ENCODE peak calls at places on chromosomes 12 and 14, in five cellular contexts. One of them, this sample, is unnamed. For H3K27me3, the result is how much of the 10 kb centered on the place peaks cover.

GRCh38 chr14:62947291-62947690 is 98.0 kb downstream of the KCNH5 start:
- DNase-seq in neuronal stem cell: no peak
- DNase-seq in sigmoid colon: no peak
- DNase-seq in heart left ventricle: no peak
- DNase-seq in right cardiac atrium: no peak
- DNase-seq in this sample: no peak

GRCh38 chr14:51006781-51007211 is 62.5 kb upstream of the PYGL start:
- DNase-seq in neuronal stem cell: peak
- DNase-seq in sigmoid colon: peak
- DNase-seq in heart left ventricle: no peak
- DNase-seq in right cardiac atrium: no peak
- DNase-seq in this sample: no peak

GRCh38 chr14:38098074-38098846 is 109.4 kb upstream of the SSTR1 start:
- DNase-seq in neuronal stem cell: no peak
- DNase-seq in sigmoid colon: no peak
- DNase-seq in heart left ventricle: no peak
- DNase-seq in right cardiac atrium: no peak
- DNase-seq in this sample: no peak

GRCh38 chr12:22215467-22216253 is 118.8 kb downstream of the ST8SIA1 start:
- DNase-seq in neuronal stem cell: no peak
- DNase-seq in sigmoid colon: no peak
- DNase-seq in heart left ventricle: no peak
- DNase-seq in right cardiac atrium: no peak
- DNase-seq in this sample: no peak

GRCh38 chr14:101476931-101477553 is 84.3 kb upstream of the DIO3 start:
- DNase-seq in neuronal stem cell: no peak
- DNase-seq in sigmoid colon: peak
- DNase-seq in heart left ventricle: no peak
- DNase-seq in right cardiac atrium: no peak
- DNase-seq in this sample: peak

GRCh38 chr14:69154779-69155178 is 1.9 kb upstream of the DCAF5 start:
- DNase-seq in neuronal stem cell: no peak
- DNase-seq in sigmoid colon: no peak
- DNase-seq in heart left ventricle: no peak
- DNase-seq in right cardiac atrium: no peak
- DNase-seq in this sample: peak

GRCh38 chr14:67480011-67480410 is 8.5 kb downstream of the TMEM229B start:
- DNase-seq in neuronal stem cell: no peak
- DNase-seq in sigmoid colon: no peak
- DNase-seq in heart left ventricle: no peak
- DNase-seq in right cardiac atrium: no peak
- DNase-seq in this sample: no peak

GRCh38 chr12:67676624-67677023 is 28.1 kb downstream of the DYRK2 start:
- DNase-seq in neuronal stem cell: no peak
- DNase-seq in sigmoid colon: no peak
- DNase-seq in heart left ventricle: no peak
- DNase-seq in right cardiac atrium: no peak
- DNase-seq in this sample: no peak

GRCh38 chr14:65241125-65241752 is 138.9 kb upstream of the MAX start:
- DNase-seq in neuronal stem cell: no peak
- DNase-seq in sigmoid colon: no peak
- DNase-seq in heart left ventricle: no peak
- DNase-seq in right cardiac atrium: no peak
- DNase-seq in this sample: no peak

GRCh38 chr12:100758083-100758482 is 36.5 kb upstream of the ANO4 start:
- DNase-seq in neuronal stem cell: no peak
- DNase-seq in sigmoid colon: no peak
- DNase-seq in heart left ventricle: no peak
- DNase-seq in right cardiac atrium: no peak
- DNase-seq in this sample: no peak

GRCh38 chr12:79373896-79374499 is 316.8 kb downstream of the PAWR start:
- DNase-seq in neuronal stem cell: no peak
- DNase-seq in sigmoid colon: no peak
- DNase-seq in heart left ventricle: no peak
- DNase-seq in right cardiac atrium: peak
- DNase-seq in this sample: peak

GRCh38 chr12:59194794-59195193 is 274.5 kb upstream of the LRIG3 start:
- DNase-seq in neuronal stem cell: no peak
- DNase-seq in sigmoid colon: no peak
- DNase-seq in heart left ventricle: no peak
- DNase-seq in right cardiac atrium: no peak
- DNase-seq in this sample: peak

GRCh38 chr12:28882444-28882843 is 266.6 kb upstream of the FAR2 start:
- DNase-seq in neuronal stem cell: no peak
- DNase-seq in sigmoid colon: no peak
- DNase-seq in heart left ventricle: no peak
- DNase-seq in right cardiac atrium: no peak
- DNase-seq in this sample: no peak

GRCh38 chr12:53500119-53500775 is 836 bp upstream of the TARBP2 start:
- DNase-seq in neuronal stem cell: no peak
- DNase-seq in sigmoid colon: peak
- DNase-seq in heart left ventricle: no peak
- DNase-seq in right cardiac atrium: peak
- DNase-seq in this sample: peak

GRCh38 chr14:30527196-30527595 is 31.8 kb upstream of the G2E3 start:
- DNase-seq in neuronal stem cell: no peak
- DNase-seq in sigmoid colon: no peak
- DNase-seq in heart left ventricle: no peak
- DNase-seq in right cardiac atrium: no peak
- DNase-seq in this sample: no peak

GRCh38 chr12:107778383-107779015 is 4.0 kb downstream of the ASCL4 start:
- DNase-seq in neuronal stem cell: no peak
- DNase-seq in sigmoid colon: no peak
- DNase-seq in heart left ventricle: no peak
- DNase-seq in right cardiac atrium: peak
- DNase-seq in this sample: no peak

GRCh38 chr12:107780298-107780697 is 5.8 kb downstream of the ASCL4 start:
- DNase-seq in neuronal stem cell: no peak
- DNase-seq in sigmoid colon: no peak
- DNase-seq in heart left ventricle: no peak
- DNase-seq in right cardiac atrium: no peak
- DNase-seq in this sample: no peak

GRCh38 chr12:107776171-107776570 is 1.7 kb downstream of the ASCL4 start:
- DNase-seq in neuronal stem cell: no peak
- DNase-seq in sigmoid colon: no peak
- DNase-seq in heart left ventricle: no peak
- DNase-seq in right cardiac atrium: no peak
- DNase-seq in this sample: no peak

GRCh38 chr12:107782067-107782466 is 7.6 kb downstream of the ASCL4 start:
- DNase-seq in neuronal stem cell: no peak
- DNase-seq in sigmoid colon: no peak
- DNase-seq in heart left ventricle: no peak
- DNase-seq in right cardiac atrium: no peak
- DNase-seq in this sample: no peak

GRCh38 chr12:107779077-107779840 is 4.8 kb downstream of the ASCL4 start:
- DNase-seq in neuronal stem cell: no peak
- DNase-seq in sigmoid colon: no peak
- DNase-seq in heart left ventricle: no peak
- DNase-seq in right cardiac atrium: no peak
- DNase-seq in this sample: no peak
- H3K27me3 ChIP-seq in neuronal stem cell: under half
- H3K27me3 ChIP-seq in sigmoid colon: under half
- H3K27me3 ChIP-seq in heart left ventricle: under half
- H3K27me3 ChIP-seq in right cardiac atrium: under half
- H3K27me3 ChIP-seq in this sample: under half

DNA sequence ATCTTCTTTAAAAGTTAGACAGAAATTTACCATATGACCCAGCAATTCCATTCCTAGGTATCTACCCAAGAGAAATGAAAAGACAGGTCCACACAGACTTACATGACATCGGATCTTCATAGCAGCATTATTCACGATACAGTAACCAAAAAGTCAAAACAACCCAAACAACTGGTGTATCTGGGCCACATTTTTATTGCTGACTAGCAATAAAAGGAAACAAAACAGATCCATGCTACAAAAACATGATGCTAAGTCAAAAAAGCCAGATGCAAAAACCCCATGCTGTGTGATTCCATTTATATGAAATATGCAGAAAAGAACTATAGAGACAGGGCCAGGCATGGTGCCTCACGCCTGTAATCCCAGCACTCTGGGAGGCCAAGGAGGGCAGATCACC is 12.9 kb downstream of the TMEM120B start:
- DNase-seq in neuronal stem cell: no peak
- DNase-seq in sigmoid colon: no peak
- DNase-seq in heart left ventricle: no peak
- DNase-seq in right cardiac atrium: no peak
- DNase-seq in this sample: no peak
- H3K27me3 ChIP-seq in neuronal stem cell: under half
- H3K27me3 ChIP-seq in sigmoid colon: under half
- H3K27me3 ChIP-seq in heart left ventricle: under half
- H3K27me3 ChIP-seq in right cardiac atrium: under half
- H3K27me3 ChIP-seq in this sample: under half

GRCh38 chr12:14408208-14408607 is 42.7 kb downstream of the ATF7IP start:
- DNase-seq in neuronal stem cell: no peak
- DNase-seq in sigmoid colon: no peak
- DNase-seq in heart left ventricle: no peak
- DNase-seq in right cardiac atrium: no peak
- DNase-seq in this sample: no peak

GRCh38 chr12:14416658-14417057 is 51.2 kb downstream of the ATF7IP start:
- DNase-seq in neuronal stem cell: peak
- DNase-seq in sigmoid colon: no peak
- DNase-seq in heart left ventricle: no peak
- DNase-seq in right cardiac atrium: no peak
- DNase-seq in this sample: no peak

GRCh38 chr12:14410177-14410576 is 44.7 kb downstream of the ATF7IP start:
- DNase-seq in neuronal stem cell: no peak
- DNase-seq in sigmoid colon: no peak
- DNase-seq in heart left ventricle: no peak
- DNase-seq in right cardiac atrium: no peak
- DNase-seq in this sample: no peak

GRCh38 chr12:14410841-14411569 is 45.5 kb downstream of the ATF7IP start:
- DNase-seq in neuronal stem cell: no peak
- DNase-seq in sigmoid colon: no peak
- DNase-seq in heart left ventricle: no peak
- DNase-seq in right cardiac atrium: no peak
- DNase-seq in this sample: no peak
- H3K27me3 ChIP-seq in neuronal stem cell: under half
- H3K27me3 ChIP-seq in sigmoid colon: under half
- H3K27me3 ChIP-seq in heart left ventricle: under half
- H3K27me3 ChIP-seq in right cardiac atrium: under half
- H3K27me3 ChIP-seq in this sample: under half

GRCh38 chr12:49352351-49352750 is 5.7 kb downstream of the DNAJC22 start:
- DNase-seq in neuronal stem cell: no peak
- DNase-seq in sigmoid colon: no peak
- DNase-seq in heart left ventricle: no peak
- DNase-seq in right cardiac atrium: no peak
- DNase-seq in this sample: no peak
- H3K27me3 ChIP-seq in neuronal stem cell: under half
- H3K27me3 ChIP-seq in sigmoid colon: under half
- H3K27me3 ChIP-seq in heart left ventricle: under half
- H3K27me3 ChIP-seq in right cardiac atrium: under half
- H3K27me3 ChIP-seq in this sample: under half

This sample was measured in Caco-2.